ENCODE peak calls at places on chromosomes 3 and 15, in six cellular contexts. G, U, Z, H, B and K are unnamed samples.

GRCh38 chr3:23439080-23439479 is 236.0 kb downstream of the UBE2E2 start:
- DNase-seq in G (no peak), U (no peak), Z (no peak), H (no peak), B (no peak), K (no peak)

GRCh38 chr15:70171224-70171886 is 73.6 kb upstream of the TLE3 start:
- DNase-seq in G (no peak), U (no peak), Z (no peak), H (no peak), B (no peak), K (no peak)

GRCh38 chr3:194089357-194090177 is 46.4 kb upstream of the HES1 start:
- DNase-seq in G (peak), U (peak), Z (peak), H (no peak), B (peak), K (peak)

GRCh38 chr3:107272471-107272870 is 104.8 kb upstream of the CCDC54 start:
- DNase-seq in G (no peak), U (no peak), Z (no peak), H (no peak), B (no peak), K (no peak)

GRCh38 chr15:92574566-92574965 is 81.0 kb downstream of the FAM174B start:
- DNase-seq in G (no peak), U (no peak), Z (no peak), H (no peak), B (no peak), K (no peak)

GRCh38 chr3:39205131-39205530 is 12.7 kb upstream of the XIRP1 start:
- DNase-seq in G (no peak), U (peak), Z (no peak), H (no peak), B (no peak), K (no peak)

GRCh38 chr15:87680200-87680599 is 576.3 kb downstream of the NTRK3 start:
- DNase-seq in G (no peak), U (no peak), Z (no peak), H (no peak), B (no peak), K (no peak)

GRCh38 chr15:99305761-99306505 is 54.7 kb downstream of the LRRC28 start:
- DNase-seq in G (peak), U (peak), Z (no peak), H (no peak), B (peak), K (peak)

GRCh38 chr15:89751748-89752147 is 699 bp upstream of the MESP1 start:
- DNase-seq in G (no peak), U (no peak), Z (no peak), H (no peak), B (peak), K (no peak)

GRCh38 chr15:66404122-66404521 is 17.4 kb downstream of the MAP2K1 start:
- DNase-seq in G (no peak), U (no peak), Z (no peak), H (no peak), B (no peak), K (no peak)

GRCh38 chr3:171038342-171038741 is 11.8 kb upstream of the SLC2A2 start:
- DNase-seq in G (no peak), U (peak), Z (no peak), H (no peak), B (no peak), K (no peak)

GRCh38 chr3:115388166-115388565 is 235.1 kb upstream of the GAP43 start:
- DNase-seq in G (no peak), U (no peak), Z (no peak), H (no peak), B (no peak), K (no peak)

GRCh38 chr3:10142707-10143560 is 1.4 kb downstream of the VHL start:
- DNase-seq in G (no peak), U (peak), Z (peak), H (no peak), B (peak), K (no peak)

GRCh38 chr3:41961061-41961749 is 698 bp downstream of the ULK4 start:
- DNase-seq in G (peak), U (peak), Z (peak), H (peak), B (peak), K (peak)

GRCh38 chr15:70083946-70084345 is 13.8 kb downstream of the TLE3 start:
- DNase-seq in G (no peak), U (no peak), Z (no peak), H (no peak), B (no peak), K (no peak)

GRCh38 chr15:90751300-90751825 is 34.2 kb downstream of the BLM start:
- DNase-seq in G (no peak), U (no peak), Z (no peak), H (no peak), B (no peak), K (no peak)

GRCh38 chr15:64472161-64472560 is 11.8 kb downstream of the ZNF609 start:
- DNase-seq in G (no peak), U (no peak), Z (no peak), H (no peak), B (no peak), K (no peak)

GRCh38 chr3:186277268-186277909 is 84.6 kb downstream of the DGKG start:
- DNase-seq in G (no peak), U (peak), Z (no peak), H (no peak), B (peak), K (no peak)

GRCh38 chr3:147411235-147411607 is 2.1 kb downstream of the ZIC1 start:
- DNase-seq in G (no peak), U (no peak), Z (no peak), H (no peak), B (no peak), K (no peak)